ENCODE peak calls at places on chromosome 13, in ten cellular contexts. P is K562, Z is HL-60, Q is SK-N-SH, R is breast epithelium, A is sigmoid colon, J is stomach, G is GM23338, T is Panc1, E is prostate gland. W is an unnamed sample.

GRCh38 chr13:46605824-46606554 is 53.0 kb downstream of the LRCH1 start:
- DNase-seq in Z (no peak), G (no peak), T (no peak), Q (no peak), E (no peak), A (no peak), P (no peak), J (no peak), R (no peak), W (no peak)

GRCh38 chr13:102774596-102775375 is 1.2 kb upstream of the TEX30 start:
- DNase-seq in Q (no peak), A (no peak), J (no peak), T (no peak), Z (peak; percentile 35), P (no peak), R (no peak), G (peak; percentile 17), E (no peak), W (no peak)

GRCh38 chr13:110361365-110361911 is 54.4 kb downstream of the COL4A2 start:
- DNase-seq in T (no peak), P (no peak), Z (no peak), J (no peak), A (peak; percentile 90), Q (no peak), G (no peak), E (no peak), R (no peak), W (no peak)

GRCh38 chr13:83883061-83883523 is 818 bp upstream of the SLITRK1 start:
- DNase-seq in E (no peak), T (no peak), J (no peak), G (peak; percentile 58), A (no peak), P (no peak), R (no peak), Q (no peak), Z (no peak), W (no peak)

GRCh38 chr13:110412132-110412912 is 105.2 kb downstream of the COL4A2 start:
- DNase-seq in J (peak; percentile 74), P (peak; percentile 68), A (peak; percentile 98), Z (peak; percentile 70), T (peak; percentile 51), R (peak; percentile 86), Q (peak; percentile 84), G (peak; percentile 87), E (peak; percentile 75), W (peak; percentile 84)

GRCh38 chr13:88764103-88764502 is 1092.9 kb downstream of the SLITRK5 start:
- DNase-seq in A (no peak), T (no peak), P (no peak), Q (no peak), J (no peak), G (peak; percentile 83), R (no peak), E (no peak), Z (no peak), W (no peak)

GRCh38 chr13:98592353-98592740 is 15.4 kb upstream of the STK24 start:
- DNase-seq in E (no peak), T (no peak), A (no peak), Z (no peak), R (no peak), P (no peak), G (no peak), Q (no peak), J (no peak), W (no peak)

GRCh38 chr13:60431108-60431700 is 34.2 kb downstream of the TDRD3 start:
- DNase-seq in R (no peak), G (peak; percentile 82), P (peak; percentile 55), J (no peak), Z (peak; percentile 36), A (no peak), Q (peak; percentile 36), E (no peak), T (peak; percentile 30), W (no peak)

GRCh38 chr13:100035936-100036335 is 53.0 kb upstream of the PCCA start:
- DNase-seq in Z (no peak), R (no peak), T (no peak), G (no peak), E (no peak), P (no peak), A (no peak), J (no peak), Q (no peak), W (no peak)

GRCh38 chr13:29046588-29046987 is 226.4 kb downstream of the MTUS2 start:
- DNase-seq in A (no peak), E (no peak), Z (no peak), T (no peak), P (no peak), J (no peak), G (peak; percentile 44), Q (no peak), R (no peak), W (no peak)

GRCh38 chr13:36217456-36217855 is 3.1 kb upstream of the SOHLH2 start:
- DNase-seq in T (no peak), E (no peak), A (no peak), G (no peak), P (no peak), R (no peak), Z (no peak), J (no peak), Q (no peak), W (no peak)

GRCh38 chr13:36207672-36208071 is 6.7 kb downstream of the SOHLH2 start:
- DNase-seq in T (no peak), E (no peak), G (peak; percentile 47), R (no peak), Q (no peak), J (no peak), A (no peak), Z (no peak), P (peak; percentile 7), W (no peak)

GRCh38 chr13:36211567-36211966 is 2.8 kb downstream of the SOHLH2 start:
- DNase-seq in T (no peak), Z (no peak), A (no peak), G (no peak), Q (no peak), E (no peak), P (no peak), R (no peak), J (no peak), W (no peak)

GRCh38 chr13:36214163-36214921 is at the start of gene SOHLH2:
- DNase-seq in E (no peak), A (no peak), P (peak; percentile 66), Z (no peak), Q (no peak), J (no peak), R (no peak), T (no peak), G (no peak), W (no peak)

GRCh38 chr13:36212789-36213188 is 1.6 kb downstream of the SOHLH2 start:
- DNase-seq in R (no peak), Z (no peak), T (no peak), P (peak; percentile 33), Q (no peak), A (no peak), J (no peak), E (no peak), G (no peak), W (no peak)
- TF ChIP-seq POLR2AphosphoS5 in R (no peak), Z (no peak), T (no peak), P (peak; percentile 43), Q (no peak), A (no peak), J (no peak), E (no peak), G (no peak), W (no peak)

DNA sequence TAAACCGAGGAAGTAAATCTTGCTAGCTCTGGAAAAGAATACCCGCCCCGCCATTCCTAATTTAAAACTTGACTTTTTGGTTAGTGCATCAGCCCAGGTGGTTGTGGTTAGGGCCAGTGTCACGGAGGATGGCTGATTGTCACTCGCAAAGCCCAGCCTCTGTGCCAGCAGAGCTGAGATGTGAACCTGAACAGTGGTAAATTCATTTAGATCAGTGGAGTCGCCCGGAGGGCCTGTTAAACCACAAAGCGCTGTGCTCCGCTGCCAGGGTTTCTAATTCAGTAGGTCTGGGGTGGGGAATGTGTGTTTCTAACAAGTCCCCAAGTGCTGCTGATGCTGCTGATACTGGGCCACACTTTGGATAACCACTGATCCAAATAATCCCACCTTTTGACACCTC is 425.3 kb downstream of the DCT start:
- DNase-seq in T (no peak), P (no peak), Q (peak; percentile 21), Z (no peak), G (no peak), R (no peak), A (no peak), J (no peak), E (no peak), W (peak; percentile 49)
- H3K4me3 ChIP-seq in T (no peak overlapping the region), P (no peak overlapping the region), Q (no peak overlapping the region), Z (no peak overlapping the region), G (no peak overlapping the region), R (no peak overlapping the region), A (no peak overlapping the region), J (no peak overlapping the region), E (no peak overlapping the region), W (no peak overlapping the region)

GRCh38 chr13:24074687-24075086 is 85.8 kb upstream of the SPATA13 start:
- DNase-seq in Q (no peak), T (no peak), Z (peak; percentile 68), A (no peak), G (no peak), R (no peak), J (peak; percentile 73), P (no peak), E (peak; percentile 38), W (no peak)
- TF ChIP-seq POLR2AphosphoS5 in Q (no peak), T (no peak), Z (no peak), A (no peak), G (no peak), R (no peak), J (peak; percentile 36), P (no peak), E (no peak), W (peak; percentile 35)

GRCh38 chr13:27005976-27006518 is 165.6 kb downstream of the USP12 start:
- DNase-seq in J (no peak), R (no peak), Q (no peak), A (peak; percentile 58), E (no peak), T (no peak), G (no peak), P (no peak), Z (no peak), W (peak; percentile 51)

GRCh38 chr13:27005556-27005955 is 166.1 kb downstream of the USP12 start:
- DNase-seq in Q (no peak), J (no peak), A (peak; percentile 42), Z (no peak), E (no peak), G (peak; percentile 22), P (no peak), T (no peak), R (no peak), W (peak; percentile 60)

GRCh38 chr13:27006519-27007161 is 165.0 kb downstream of the USP12 start:
- DNase-seq in T (no peak), R (no peak), A (peak; percentile 70), P (no peak), Z (no peak), J (peak; percentile 54), Q (peak; percentile 51), G (peak; percentile 55), E (no peak), W (peak; percentile 75)

GRCh38 chr13:27008733-27009132 is 162.9 kb downstream of the USP12 start:
- DNase-seq in T (no peak), E (no peak), A (no peak), Q (no peak), Z (no peak), R (no peak), G (no peak), P (no peak), J (no peak), W (no peak)

DNA sequence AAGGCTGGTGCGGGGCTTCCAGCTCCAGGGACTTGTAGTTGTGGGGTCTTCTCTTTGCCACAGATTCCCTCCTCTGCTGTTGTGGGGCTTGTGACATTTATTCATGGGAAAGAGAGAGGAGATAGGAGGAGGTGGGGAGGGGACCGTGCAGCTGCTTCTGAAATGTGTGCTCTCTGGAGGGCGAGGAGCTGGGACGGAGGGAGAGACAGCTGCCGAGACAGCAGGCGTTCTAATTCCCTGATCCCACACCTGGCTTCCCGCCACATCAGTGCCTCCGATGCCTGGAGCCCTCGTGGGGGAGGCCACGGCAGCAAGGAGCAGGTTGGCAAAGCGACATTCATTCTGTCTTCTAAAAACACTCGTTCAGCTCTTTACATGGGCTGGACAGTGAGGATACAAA is 164.4 kb downstream of the USP12 start:
- DNase-seq in R (no peak), T (no peak), A (peak; percentile 64), G (peak; percentile 33), Q (no peak), Z (no peak), P (no peak), J (no peak), E (no peak), W (peak; percentile 40)
- H3K4me3 ChIP-seq in R (peak overlapping the region; percentile 62), T (peak overlapping the region; percentile 55), A (peak overlapping the region; percentile 47), G (peak overlapping the region; percentile 73), Q (peak overlapping the region; percentile 34), Z (no peak overlapping the region), P (no peak overlapping the region), J (peak overlapping the region; percentile 53), E (peak overlapping the region; percentile 8), W (no peak overlapping the region)